ENCODE peak calls at places on chromosome 19, in eight cellular contexts. K, C, W, G, S, Q, J and R are unnamed samples.

GRCh38 chr19:48635966-48636858 is 967 bp downstream of the DBP start:
- DNase-seq in K (no peak), G (peak; percentile 49), J (no peak), W (no peak), C (no peak), Q (no peak), S (no peak), R (no peak)

GRCh38 chr19:43820098-43820860 is 6.8 kb upstream of the ZNF283 start:
- DNase-seq in W (peak; percentile 60), C (peak; percentile 39), Q (no peak), K (no peak), J (peak; percentile 54), G (peak; percentile 54), S (no peak), R (peak; percentile 38)

GRCh38 chr19:56692496-56692895 is 20.9 kb upstream of the ZNF835 start:
- DNase-seq in W (no peak), G (no peak), K (no peak), Q (no peak), J (no peak), C (no peak), S (no peak), R (no peak)

GRCh38 chr19:19740755-19741154 is 7.8 kb upstream of the ZNF14 start:
- DNase-seq in S (no peak), Q (no peak), W (no peak), G (no peak), J (no peak), C (no peak), K (no peak), R (peak; percentile 12)

GRCh38 chr19:46915386-46915785 is 54.6 kb downstream of the ARHGAP35 start:
- DNase-seq in Q (no peak), C (no peak), S (no peak), K (no peak), J (no peak), W (no peak), G (no peak), R (no peak)

GRCh38 chr19:20371911-20372310 is 193.7 kb downstream of the ZNF737 start:
- DNase-seq in S (no peak), K (no peak), Q (no peak), J (no peak), G (no peak), C (no peak), W (no peak), R (no peak)

GRCh38 chr19:6000228-6000847 is 22.4 kb upstream of the RANBP3 start:
- DNase-seq in C (no peak), Q (no peak), W (no peak), G (no peak), S (no peak), J (no peak), K (no peak), R (no peak)

GRCh38 chr19:58401825-58402433 is 6.5 kb downstream of the RNF225 start:
- DNase-seq in S (no peak), Q (no peak), C (no peak), J (no peak), K (no peak), G (no peak), W (no peak), R (no peak)

GRCh38 chr19:50330365-50331078 is 1.3 kb upstream of the KCNC3 start:
- DNase-seq in K (peak; percentile 93), Q (no peak), S (peak; percentile 53), G (peak; percentile 86), J (peak; percentile 84), W (peak; percentile 41), C (no peak), R (peak; percentile 90)

GRCh38 chr19:16342002-16342715 is 17.5 kb downstream of the KLF2 start:
- DNase-seq in C (peak; percentile 39), S (no peak), K (no peak), J (peak; percentile 73), Q (no peak), W (peak; percentile 51), G (peak; percentile 91), R (peak; percentile 76)

GRCh38 chr19:23547816-23548430 is 139.1 kb downstream of the ZNF675 start:
- DNase-seq in C (no peak), S (no peak), W (no peak), K (no peak), Q (no peak), G (no peak), J (no peak), R (no peak)

GRCh38 chr19:38288127-38288855 is 15.8 kb upstream of the C19orf33 start:
- DNase-seq in K (no peak), J (no peak), S (no peak), W (no peak), G (no peak), C (no peak), Q (no peak), R (no peak)

GRCh38 chr19:34173145-34173956 is 1.0 kb downstream of the LSM14A start:
- DNase-seq in J (peak; percentile 17), K (peak; percentile 60), C (no peak), S (no peak), W (no peak), Q (peak; percentile 38), G (peak; percentile 30), R (no peak)

GRCh38 chr19:6551607-6552450 is 21.0 kb downstream of the TNFSF9 start:
- DNase-seq in Q (no peak), S (no peak), J (no peak), K (no peak), G (peak; percentile 88), W (no peak), C (no peak), R (peak; percentile 86)

GRCh38 chr19:4083677-4084546 is 17.2 kb upstream of the ZBTB7A start:
- DNase-seq in W (no peak), K (no peak), J (no peak), C (no peak), Q (no peak), S (no peak), G (peak; percentile 82), R (peak; percentile 78)

DNA sequence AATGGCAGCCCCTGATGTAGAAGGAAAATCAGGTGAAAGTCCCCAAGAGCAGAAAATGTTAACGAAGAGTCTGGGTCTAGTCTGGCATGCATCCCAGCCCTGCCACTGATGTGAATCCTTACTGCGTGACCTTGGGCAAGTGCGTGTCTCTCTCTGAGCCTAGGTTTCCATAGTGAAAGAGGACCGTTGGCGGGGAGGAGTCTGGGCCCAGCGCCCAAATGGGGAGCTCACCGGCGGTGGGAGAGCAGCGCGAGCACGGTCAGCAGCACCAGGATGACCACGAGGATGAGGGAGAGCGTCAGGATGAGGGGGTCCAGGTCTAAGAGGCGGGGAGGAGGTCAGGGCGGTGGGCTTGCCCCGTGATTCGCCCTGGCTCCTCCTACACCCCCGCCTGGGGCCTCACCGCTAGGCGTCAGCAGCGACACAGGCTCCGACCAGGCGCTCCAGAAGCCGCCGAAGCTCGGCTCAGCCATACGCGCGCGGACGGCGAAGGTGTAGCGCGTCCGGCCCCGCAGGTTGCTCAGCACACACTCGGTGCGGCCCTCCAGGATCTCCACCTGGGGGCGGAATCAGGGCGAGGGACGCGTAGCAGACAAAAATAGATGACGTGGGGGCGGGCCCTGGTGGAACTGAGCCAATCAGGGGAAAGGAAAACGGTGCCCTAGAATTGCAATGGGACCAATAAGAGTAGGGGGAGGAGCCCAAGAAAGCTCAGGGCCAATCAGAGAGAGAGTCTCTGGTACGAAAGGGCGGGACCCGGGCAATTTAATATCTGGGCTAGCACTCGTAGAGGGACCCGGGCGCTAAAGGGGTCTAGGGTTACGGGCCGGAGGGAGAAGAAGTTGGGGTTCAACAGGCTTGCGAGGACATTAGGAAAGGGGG is 3.2 kb downstream of the EPOR start:
- DNase-seq in C (peak; percentile 94), K (peak; percentile 96), J (peak; percentile 96), W (peak; percentile 95), G (peak; percentile 99), Q (peak; percentile 90), S (peak; percentile 97), R (peak; percentile 98)
- TF ChIP-seq CTCF in C (peak; percentile 80), K (peak; percentile 57), J (peak; percentile 65), W (peak; percentile 76), G (peak; percentile 63), Q (peak; percentile 56), S (peak; percentile 70), R (peak; percentile 67)

GRCh38 chr19:41156207-41156606 is 36.8 kb upstream of the CYP2S1 start:
- DNase-seq in W (no peak), G (no peak), C (no peak), K (no peak), J (no peak), S (no peak), Q (no peak), R (no peak)
- TF ChIP-seq CTCF in W (peak; percentile 13), G (no peak), C (peak; percentile 3), K (no peak), J (no peak), S (peak; percentile 0), Q (no peak), R (no peak)

GRCh38 chr19:12198136-12198535 is 35.2 kb downstream of the ZNF136 start:
- DNase-seq in C (no peak), S (no peak), J (no peak), W (no peak), K (no peak), G (no peak), Q (no peak), R (no peak)

GRCh38 chr19:12205296-12205695 is 42.4 kb downstream of the ZNF136 start:
- DNase-seq in K (no peak), W (no peak), S (no peak), J (no peak), G (no peak), Q (no peak), C (no peak), R (no peak)

GRCh38 chr19:12200020-12200419 is 37.1 kb downstream of the ZNF136 start:
- DNase-seq in K (no peak), J (no peak), Q (no peak), W (no peak), C (no peak), S (no peak), G (no peak), R (no peak)

GRCh38 chr19:12208221-12208620 is 45.3 kb downstream of the ZNF136 start:
- DNase-seq in J (no peak), Q (no peak), S (no peak), C (no peak), G (no peak), K (no peak), W (no peak), R (no peak)

GRCh38 chr19:12202250-12202649 is 39.4 kb downstream of the ZNF136 start:
- DNase-seq in C (no peak), G (peak; percentile 83), K (no peak), S (no peak), W (no peak), Q (no peak), J (no peak), R (no peak)
- TF ChIP-seq CTCF in C (no peak), G (no peak), K (no peak), S (peak; percentile 16), W (peak; percentile 7), Q (no peak), J (peak; percentile 40), R (no peak)

GRCh38 chr19:54094601-54095000 is 6.0 kb downstream of the OSCAR start:
- DNase-seq in W (no peak), Q (no peak), C (no peak), K (no peak), J (no peak), S (no peak), G (no peak), R (no peak)

GRCh38 chr19:54095136-54095858 is 5.3 kb downstream of the OSCAR start:
- DNase-seq in C (no peak), G (no peak), S (no peak), Q (no peak), K (no peak), W (no peak), J (no peak), R (no peak)

GRCh38 chr19:54100560-54100959 is at the start of gene OSCAR:
- DNase-seq in W (no peak), J (no peak), G (no peak), S (no peak), C (no peak), Q (no peak), K (no peak), R (no peak)

GRCh38 chr19:54102421-54103169 is at the start of gene NDUFA3:
- DNase-seq in C (peak; percentile 98), J (peak; percentile 98), W (peak; percentile 99), K (peak; percentile 97), Q (peak; percentile 96), G (peak; percentile 98), S (peak; percentile 95), R (peak; percentile 100)

GRCh38 chr19:54096642-54097106 is 3.9 kb downstream of the OSCAR start:
- DNase-seq in J (no peak), G (no peak), C (peak; percentile 51), K (no peak), Q (no peak), S (peak; percentile 19), W (peak; percentile 57), R (peak; percentile 25)
- TF ChIP-seq CTCF in J (no peak), G (no peak), C (peak; percentile 51), K (no peak), Q (no peak), S (peak; percentile 39), W (peak; percentile 49), R (peak; percentile 20)